ENCODE peak calls at places on chromosomes 5 and 9, in five cellular contexts. One of them, this sample, is unnamed.

GRCh38 chr5:78607864-78608263 is 40.7 kb downstream of the LHFPL2 start:
- DNase-seq in PC-3: no peak
- DNase-seq in lower lobe of right lung: no peak
- DNase-seq in CD8-positive, alpha-beta memory T cell: no peak
- DNase-seq in tibial artery: no peak
- DNase-seq in this sample: no peak

GRCh38 chr9:76558465-76558864 is 99.5 kb downstream of the GCNT1 start:
- DNase-seq in PC-3: no peak
- DNase-seq in lower lobe of right lung: no peak
- DNase-seq in CD8-positive, alpha-beta memory T cell: no peak
- DNase-seq in tibial artery: no peak
- DNase-seq in this sample: no peak

GRCh38 chr5:72325566-72326297 is 5.6 kb downstream of the PTCD2 start:
- DNase-seq in PC-3: peak; percentile 51
- DNase-seq in lower lobe of right lung: no peak
- DNase-seq in CD8-positive, alpha-beta memory T cell: no peak
- DNase-seq in tibial artery: no peak
- DNase-seq in this sample: no peak

GRCh38 chr5:34587355-34588241 is 68.5 kb upstream of the RAI14 start:
- DNase-seq in PC-3: peak; percentile 76
- DNase-seq in lower lobe of right lung: no peak
- DNase-seq in CD8-positive, alpha-beta memory T cell: no peak
- DNase-seq in tibial artery: no peak
- DNase-seq in this sample: no peak

GRCh38 chr5:100634937-100635336 is 99.8 kb downstream of the FAM174A start:
- DNase-seq in PC-3: peak; percentile 85
- DNase-seq in lower lobe of right lung: no peak
- DNase-seq in CD8-positive, alpha-beta memory T cell: no peak
- DNase-seq in tibial artery: no peak
- DNase-seq in this sample: no peak

GRCh38 chr5:79493596-79494343 is 20.2 kb downstream of the HOMER1 start:
- DNase-seq in PC-3: no peak
- DNase-seq in lower lobe of right lung: no peak
- DNase-seq in CD8-positive, alpha-beta memory T cell: no peak
- DNase-seq in tibial artery: no peak
- DNase-seq in this sample: no peak

GRCh38 chr5:65050826-65051498 is 282.2 kb downstream of the CWC27 start:
- DNase-seq in PC-3: no peak
- DNase-seq in lower lobe of right lung: no peak
- DNase-seq in CD8-positive, alpha-beta memory T cell: no peak
- DNase-seq in tibial artery: no peak
- DNase-seq in this sample: no peak

GRCh38 chr9:74556685-74557084 is 59.5 kb downstream of the RORB start:
- DNase-seq in PC-3: no peak
- DNase-seq in lower lobe of right lung: no peak
- DNase-seq in CD8-positive, alpha-beta memory T cell: no peak
- DNase-seq in tibial artery: no peak
- DNase-seq in this sample: no peak

GRCh38 chr9:124008855-124009834 is 2.4 kb upstream of the LHX2 start:
- DNase-seq in PC-3: no peak
- DNase-seq in lower lobe of right lung: no peak
- DNase-seq in CD8-positive, alpha-beta memory T cell: no peak
- DNase-seq in tibial artery: peak; percentile 47
- DNase-seq in this sample: no peak

GRCh38 chr9:133003071-133003461 is 24.6 kb downstream of the GFI1B start:
- DNase-seq in PC-3: no peak
- DNase-seq in lower lobe of right lung: no peak
- DNase-seq in CD8-positive, alpha-beta memory T cell: no peak
- DNase-seq in tibial artery: no peak
- DNase-seq in this sample: no peak

GRCh38 chr9:112793213-112793810 is 42.8 kb downstream of the SNX30 start:
- DNase-seq in PC-3: peak; percentile 69
- DNase-seq in lower lobe of right lung: peak; percentile 76
- DNase-seq in CD8-positive, alpha-beta memory T cell: peak; percentile 68
- DNase-seq in tibial artery: peak; percentile 74
- DNase-seq in this sample: peak; percentile 53

GRCh38 chr9:136341769-136342168 is 14.4 kb downstream of the GPSM1 start:
- DNase-seq in PC-3: no peak
- DNase-seq in lower lobe of right lung: no peak
- DNase-seq in CD8-positive, alpha-beta memory T cell: no peak
- DNase-seq in tibial artery: no peak
- DNase-seq in this sample: no peak
- H3K4me1 ChIP-seq in PC-3: peaks cover 12% of the 10 kb centered on the region
- H3K4me1 ChIP-seq in lower lobe of right lung: peaks cover 42% of the 10 kb centered on the region
- H3K4me1 ChIP-seq in CD8-positive, alpha-beta memory T cell: no peaks in the 10 kb centered on the region
- H3K4me1 ChIP-seq in tibial artery: peaks cover 20% of the 10 kb centered on the region
- H3K4me1 ChIP-seq in this sample: peaks cover 2% of the 10 kb centered on the region

GRCh38 chr9:18847576-18848275 is 185.3 kb downstream of the SAXO1 start:
- DNase-seq in PC-3: no peak
- DNase-seq in lower lobe of right lung: no peak
- DNase-seq in CD8-positive, alpha-beta memory T cell: no peak
- DNase-seq in tibial artery: no peak
- DNase-seq in this sample: no peak

GRCh38 chr9:18849910-18850677 is 182.9 kb downstream of the SAXO1 start:
- DNase-seq in PC-3: no peak
- DNase-seq in lower lobe of right lung: no peak
- DNase-seq in CD8-positive, alpha-beta memory T cell: no peak
- DNase-seq in tibial artery: no peak
- DNase-seq in this sample: no peak

GRCh38 chr9:18851069-18851468 is 181.9 kb downstream of the SAXO1 start:
- DNase-seq in PC-3: no peak
- DNase-seq in lower lobe of right lung: no peak
- DNase-seq in CD8-positive, alpha-beta memory T cell: no peak
- DNase-seq in tibial artery: no peak
- DNase-seq in this sample: no peak

GRCh38 chr9:18848657-18849056 is 184.4 kb downstream of the SAXO1 start:
- DNase-seq in PC-3: no peak
- DNase-seq in lower lobe of right lung: no peak
- DNase-seq in CD8-positive, alpha-beta memory T cell: no peak
- DNase-seq in tibial artery: no peak
- DNase-seq in this sample: no peak

GRCh38 chr9:18849186-18849724 is 183.8 kb downstream of the SAXO1 start:
- DNase-seq in PC-3: no peak
- DNase-seq in lower lobe of right lung: no peak
- DNase-seq in CD8-positive, alpha-beta memory T cell: no peak
- DNase-seq in tibial artery: no peak
- DNase-seq in this sample: no peak
- H3K27ac ChIP-seq in PC-3: no peak overlapping the region
- H3K27ac ChIP-seq in lower lobe of right lung: peak overlapping the region; percentile 33
- H3K27ac ChIP-seq in CD8-positive, alpha-beta memory T cell: no peak overlapping the region
- H3K27ac ChIP-seq in tibial artery: no peak overlapping the region
- H3K27ac ChIP-seq in this sample: no peak overlapping the region

GRCh38 chr9:89535461-89535860 is 37.5 kb upstream of the SEMA4D start:
- DNase-seq in PC-3: no peak
- DNase-seq in lower lobe of right lung: no peak
- DNase-seq in CD8-positive, alpha-beta memory T cell: no peak
- DNase-seq in tibial artery: no peak
- DNase-seq in this sample: no peak
- H3K4me3 ChIP-seq in PC-3: no peak overlapping the region
- H3K4me3 ChIP-seq in lower lobe of right lung: no peak overlapping the region
- H3K4me3 ChIP-seq in CD8-positive, alpha-beta memory T cell: peak overlapping the region; percentile 18
- H3K4me3 ChIP-seq in tibial artery: no peak overlapping the region
- H3K4me3 ChIP-seq in this sample: no peak overlapping the region

GRCh38 chr9:614421-614820 is 227.1 kb upstream of the DMRT1 start:
- DNase-seq in PC-3: no peak
- DNase-seq in lower lobe of right lung: peak; percentile 61
- DNase-seq in CD8-positive, alpha-beta memory T cell: no peak
- DNase-seq in tibial artery: no peak
- DNase-seq in this sample: peak; percentile 68
- H3K4me1 ChIP-seq in PC-3: peaks cover 4% of the 10 kb centered on the region
- H3K4me1 ChIP-seq in lower lobe of right lung: peaks cover 10% of the 10 kb centered on the region
- H3K4me1 ChIP-seq in CD8-positive, alpha-beta memory T cell: no peaks in the 10 kb centered on the region
- H3K4me1 ChIP-seq in tibial artery: peaks cover 18% of the 10 kb centered on the region
- H3K4me1 ChIP-seq in this sample: no peaks in the 10 kb centered on the region

DNA sequence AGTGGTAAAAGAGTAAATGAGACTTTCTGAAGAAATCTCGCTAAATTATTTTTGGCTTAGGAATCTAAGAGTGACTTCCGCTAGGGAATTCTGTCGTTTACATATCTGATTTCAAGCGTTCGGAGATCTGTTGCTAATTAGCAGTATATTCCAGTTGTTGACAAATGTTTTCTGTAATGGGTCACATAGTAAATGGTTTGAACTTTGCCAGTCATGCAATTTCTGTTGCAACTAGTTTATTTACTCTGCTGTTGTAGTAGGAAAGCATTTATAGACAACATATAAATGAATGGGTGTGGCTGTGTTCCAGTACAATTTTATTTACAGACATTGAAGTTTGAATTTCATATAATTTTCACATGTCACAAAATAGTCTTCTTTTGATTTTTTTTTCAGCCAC is 57.4 kb upstream of the JAK2 start:
- DNase-seq in PC-3: no peak
- DNase-seq in lower lobe of right lung: no peak
- DNase-seq in CD8-positive, alpha-beta memory T cell: no peak
- DNase-seq in tibial artery: no peak
- DNase-seq in this sample: no peak
- H3K27ac ChIP-seq in PC-3: no peak overlapping the region
- H3K27ac ChIP-seq in lower lobe of right lung: no peak overlapping the region
- H3K27ac ChIP-seq in CD8-positive, alpha-beta memory T cell: peak overlapping the region; percentile 45
- H3K27ac ChIP-seq in tibial artery: peak overlapping the region; percentile 68
- H3K27ac ChIP-seq in this sample: no peak overlapping the region

DNA sequence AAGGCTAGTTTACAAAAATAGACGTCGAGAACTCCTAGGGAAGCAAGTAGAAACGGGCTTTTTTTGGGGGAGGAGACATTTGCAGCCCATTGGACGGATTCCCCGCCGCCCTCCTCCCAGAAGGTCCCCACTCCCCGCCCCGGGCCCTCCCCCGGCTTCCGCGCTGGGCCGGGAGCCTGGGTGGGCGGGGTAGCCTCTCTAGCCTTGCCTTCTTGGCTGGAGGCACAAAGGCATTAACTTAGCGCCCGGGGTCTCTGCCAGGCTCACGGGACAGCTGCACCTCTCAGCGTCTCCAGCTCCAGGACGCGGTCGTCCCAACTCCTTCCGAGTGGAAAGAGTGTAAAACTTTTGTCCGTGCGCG is at the start of gene DMRTA1:
- DNase-seq in PC-3: peak; percentile 82
- DNase-seq in lower lobe of right lung: peak; percentile 83
- DNase-seq in CD8-positive, alpha-beta memory T cell: no peak
- DNase-seq in tibial artery: peak; percentile 89
- DNase-seq in this sample: peak; percentile 87
- H3K4me3 ChIP-seq in PC-3: peak within 1 kb of the TSS; percentile 68
- H3K4me3 ChIP-seq in lower lobe of right lung: peak within 1 kb of the TSS; percentile 66
- H3K4me3 ChIP-seq in CD8-positive, alpha-beta memory T cell: no peak within 1 kb of the TSS
- H3K4me3 ChIP-seq in tibial artery: peak within 1 kb of the TSS; percentile 66
- H3K4me3 ChIP-seq in this sample: peak within 1 kb of the TSS; percentile 69